ENCODE peak calls at places on chromosomes 13 and 19, in five cellular contexts. One of them, this sample, is unnamed.

GRCh38 chr19:6210091-6210490 is 69.7 kb downstream of the MLLT1 start:
- DNase-seq in Calu3: no peak
- DNase-seq in IMR-90: no peak
- DNase-seq in HEK293T: no peak
- DNase-seq in RPMI7951: no peak
- DNase-seq in this sample: no peak

GRCh38 chr13:39254606-39255005 is 216.3 kb downstream of the NHLRC3 start:
- DNase-seq in IMR-90: no peak
- DNase-seq in Calu3: no peak
- DNase-seq in HEK293T: no peak
- DNase-seq in RPMI7951: no peak
- DNase-seq in this sample: no peak

GRCh38 chr19:11410682-11411081 is 8.4 kb downstream of the RGL3 start:
- DNase-seq in HEK293T: no peak
- DNase-seq in IMR-90: peak; percentile 37
- DNase-seq in RPMI7951: peak; percentile 41
- DNase-seq in Calu3: no peak
- DNase-seq in this sample: no peak

GRCh38 chr19:18205180-18205915 is 1.5 kb upstream of the RAB3A start:
- DNase-seq in RPMI7951: peak; percentile 79
- DNase-seq in HEK293T: no peak
- DNase-seq in Calu3: peak; percentile 23
- DNase-seq in IMR-90: peak; percentile 89
- DNase-seq in this sample: peak; percentile 46

GRCh38 chr19:4061178-4061682 is 5.5 kb downstream of the ZBTB7A start:
- DNase-seq in HEK293T: no peak
- DNase-seq in Calu3: peak; percentile 75
- DNase-seq in RPMI7951: no peak
- DNase-seq in IMR-90: no peak
- DNase-seq in this sample: no peak

GRCh38 chr19:29636553-29637325 is 28.5 kb upstream of the PLEKHF1 start:
- DNase-seq in RPMI7951: no peak
- DNase-seq in HEK293T: no peak
- DNase-seq in IMR-90: no peak
- DNase-seq in Calu3: no peak
- DNase-seq in this sample: no peak

GRCh38 chr13:107834268-107834667 is 381.1 kb downstream of the LIG4 start:
- DNase-seq in RPMI7951: no peak
- DNase-seq in Calu3: no peak
- DNase-seq in IMR-90: peak; percentile 37
- DNase-seq in HEK293T: no peak
- DNase-seq in this sample: no peak

GRCh38 chr19:23415561-23416191 is 20.4 kb upstream of the ZNF91 start:
- DNase-seq in Calu3: no peak
- DNase-seq in IMR-90: no peak
- DNase-seq in RPMI7951: peak; percentile 85
- DNase-seq in HEK293T: no peak
- DNase-seq in this sample: no peak

GRCh38 chr19:1355258-1355973 is 28.3 kb upstream of the NDUFS7 start:
- DNase-seq in HEK293T: no peak
- DNase-seq in Calu3: no peak
- DNase-seq in RPMI7951: peak; percentile 20
- DNase-seq in IMR-90: no peak
- DNase-seq in this sample: no peak